ENCODE peak calls at places on chromosome 5, in four cellular contexts. M is colonic mucosa, V is psoas muscle, C is PC-9. A is an unnamed sample.
A peak's percentile ranks its signal among the peaks of the same experiment; 100 is the strongest.

GRCh38 chr5:88675758-88676636 is 207.0 kb downstream of the MEF2C start:
- DNase-seq in C (peak; percentile 77), V (no peak), M (peak; percentile 53), A (peak; percentile 53)

GRCh38 chr5:111781200-111781599 is 24.2 kb upstream of the NREP start:
- DNase-seq in M (peak; percentile 28), C (no peak), V (peak; percentile 32), A (no peak)

GRCh38 chr5:129094924-129095797 is 612 bp downstream of the ISOC1 start:
- DNase-seq in V (peak; percentile 75), M (peak; percentile 82), C (peak; percentile 54), A (peak; percentile 87)

GRCh38 chr5:35159370-35159742 is 70.9 kb downstream of the PRLR start:
- DNase-seq in M (no peak), V (no peak), C (no peak), A (no peak)

GRCh38 chr5:130868186-130868821 is 296.8 kb downstream of the HINT1 start:
- DNase-seq in V (no peak), C (no peak), M (no peak), A (no peak)

GRCh38 chr5:157343842-157344790 is 78.2 kb downstream of the CYFIP2 start:
- DNase-seq in V (no peak), M (no peak), C (no peak), A (no peak)

GRCh38 chr5:58775699-58776098 is 192.8 kb downstream of the RAB3C start:
- DNase-seq in C (no peak), M (no peak), V (no peak), A (no peak)

GRCh38 chr5:119168401-119168800 is 97.5 kb downstream of the DMXL1 start:
- DNase-seq in C (no peak), M (no peak), V (no peak), A (no peak)

GRCh38 chr5:40577718-40578117 is 102.0 kb upstream of the PTGER4 start:
- DNase-seq in V (no peak), M (no peak), C (no peak), A (no peak)

GRCh38 chr5:149135536-149136201 is 5.6 kb upstream of the ABLIM3 start:
- DNase-seq in C (no peak), M (no peak), V (no peak), A (no peak)

GRCh38 chr5:640461-641330 is 28.6 kb downstream of the CEP72 start:
- DNase-seq in V (no peak), M (peak; percentile 7), C (no peak), A (peak; percentile 22)
- H3K36me3 ChIP-seq in V (peaks cover 26% of the 10 kb centered on the region), M (peaks cover 1% of the 10 kb centered on the region), C (peaks cover 20% of the 10 kb centered on the region), A (no peaks in the 10 kb centered on the region)

DNA sequence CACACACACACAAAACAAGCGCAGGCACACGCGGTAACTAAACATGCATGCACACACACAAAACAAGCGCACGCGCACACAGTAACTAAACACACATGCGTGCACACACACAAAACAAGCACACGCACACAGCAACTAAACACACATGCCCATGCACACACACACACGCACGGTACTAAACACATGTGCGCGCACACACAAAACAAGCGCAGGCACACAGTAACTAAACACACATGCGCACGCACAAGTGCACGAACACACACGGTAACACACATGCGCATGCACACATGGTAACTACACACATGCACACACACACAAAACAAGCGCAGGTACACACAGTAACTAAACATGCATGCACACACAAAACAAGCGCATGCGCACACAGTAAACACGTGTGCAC is 19.9 kb upstream of the SLC6A3 start:
- DNase-seq in C (no peak), V (no peak), M (no peak), A (no peak)
- H3K36me3 ChIP-seq in C (peaks cover 23% of the 10 kb centered on the region), V (peaks cover 19% of the 10 kb centered on the region), M (no peaks in the 10 kb centered on the region), A (no peaks in the 10 kb centered on the region)

GRCh38 chr5:150391064-150391834 is 21.5 kb downstream of the CD74 start:
- DNase-seq in V (no peak), C (no peak), M (no peak), A (no peak)

GRCh38 chr5:150394103-150394502 is 18.6 kb downstream of the CD74 start:
- DNase-seq in M (no peak), C (no peak), V (no peak), A (no peak)

GRCh38 chr5:150389759-150390256 is 22.9 kb downstream of the CD74 start:
- DNase-seq in M (no peak), C (no peak), V (no peak), A (no peak)

GRCh38 chr5:150394912-150395689 is 17.6 kb downstream of the CD74 start:
- DNase-seq in M (no peak), C (no peak), V (no peak), A (no peak)

GRCh38 chr5:150392680-150393079 is 20.0 kb downstream of the CD74 start:
- DNase-seq in M (no peak), V (no peak), C (no peak), A (no peak)
- H3K36me3 ChIP-seq in M (peaks cover 5% of the 10 kb centered on the region), V (peaks cover 100% of the 10 kb centered on the region), C (no peaks in the 10 kb centered on the region), A (peaks cover 85% of the 10 kb centered on the region)

GRCh38 chr5:82011761-82012160 is 39.9 kb downstream of the ATG10 start:
- DNase-seq in C (no peak), V (no peak), M (no peak), A (no peak)

GRCh38 chr5:82010696-82011095 is 38.9 kb downstream of the ATG10 start:
- DNase-seq in V (no peak), M (no peak), C (no peak), A (no peak)
- H3K36me3 ChIP-seq in V (no peaks in the 10 kb centered on the region), M (no peaks in the 10 kb centered on the region), C (no peaks in the 10 kb centered on the region), A (no peaks in the 10 kb centered on the region)

DNA sequence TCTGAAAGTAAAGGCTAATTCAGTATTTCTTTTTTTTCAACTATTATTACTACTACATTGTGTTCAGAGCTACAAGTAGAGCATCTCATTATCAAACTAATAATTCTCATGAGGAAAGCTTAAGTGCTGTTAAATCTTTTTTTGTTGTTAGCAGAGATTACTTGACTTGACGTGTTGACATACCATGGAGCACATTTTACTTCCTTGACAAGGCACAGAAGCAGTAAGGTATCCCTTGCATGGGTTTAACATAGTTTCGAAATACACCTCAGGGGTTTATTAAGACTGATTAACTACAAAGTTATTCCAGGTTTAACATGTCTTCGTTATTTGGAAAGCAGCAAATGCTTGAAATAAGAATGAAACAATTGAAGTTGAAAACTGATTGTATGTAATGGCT is 7.0 kb downstream of the SPDL1 start:
- DNase-seq in M (no peak), V (no peak), C (no peak), A (no peak)
- H3K36me3 ChIP-seq in M (peaks cover 11% of the 10 kb centered on the region), V (peaks cover 72% of the 10 kb centered on the region), C (peaks cover 44% of the 10 kb centered on the region), A (peaks cover 36% of the 10 kb centered on the region)

GRCh38 chr5:10262995-10263394 is 12.9 kb downstream of the CCT5 start:
- DNase-seq in M (no peak), C (no peak), V (no peak), A (no peak)
- H3K36me3 ChIP-seq in M (peaks cover 29% of the 10 kb centered on the region), C (peaks cover 66% of the 10 kb centered on the region), V (peaks cover 79% of the 10 kb centered on the region), A (peaks cover 73% of the 10 kb centered on the region)